ENCODE peak calls at places on chromosomes 3 and 15, in four cellular contexts. C is AG09319, A is fibroblast of lung, G is dorsolateral prefrontal cortex. V is an unnamed sample.
A peak's percentile ranks its signal among the peaks of the same experiment; 100 is the strongest.

GRCh38 chr3:38567498-38567897 is 71.4 kb downstream of the EXOG start:
- DNase-seq in A (no peak), C (no peak), G (peak; percentile 18), V (no peak)

GRCh38 chr3:16675805-16676204 is 70.6 kb upstream of the DAZL start:
- DNase-seq in G (no peak), A (no peak), C (no peak), V (no peak)

GRCh38 chr3:72750405-72750922 is 97.8 kb downstream of the SHQ1 start:
- DNase-seq in A (no peak), G (no peak), C (no peak), V (no peak)

GRCh38 chr3:175732053-175732452 is 872.9 kb downstream of the NAALADL2 start:
- DNase-seq in C (no peak), G (no peak), A (no peak), V (no peak)

GRCh38 chr3:34256021-34256420 is 457.6 kb downstream of the PDCD6IP start:
- DNase-seq in A (no peak), G (no peak), C (no peak), V (no peak)

GRCh38 chr15:52728899-52729298 is 49.7 kb upstream of the ATOSA start:
- DNase-seq in G (no peak), C (peak; percentile 49), A (peak; percentile 70), V (no peak)

GRCh38 chr3:14608298-14608697 is 43.3 kb upstream of the CCDC174 start:
- DNase-seq in G (no peak), C (no peak), A (no peak), V (no peak)

GRCh38 chr15:33045066-33045810 is 149.3 kb downstream of the FMN1 start:
- DNase-seq in A (no peak), G (no peak), C (peak; percentile 88), V (no peak)

DNA sequence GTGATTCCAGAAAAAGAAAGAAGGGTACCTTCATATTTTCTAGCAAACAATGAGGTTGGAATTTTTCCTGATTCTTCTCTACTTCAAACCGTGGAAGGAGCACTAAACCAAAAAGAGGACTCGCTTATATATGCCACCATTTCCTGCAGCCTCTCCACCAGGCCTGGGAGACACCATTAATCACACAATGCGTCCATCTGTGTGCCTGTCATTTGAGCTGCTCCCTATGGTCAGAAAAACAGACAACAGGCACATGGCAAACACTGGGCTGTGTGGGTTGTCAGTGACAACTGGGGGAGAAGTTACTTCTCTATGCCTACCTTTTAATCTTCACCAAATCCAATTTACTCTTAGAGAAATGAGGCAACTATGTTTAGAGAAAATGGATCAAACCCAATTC is 71.9 kb downstream of the NR2F2 start:
- DNase-seq in A (no peak), G (no peak), C (no peak), V (no peak)
- TF ChIP-seq CTCF in A (no peak), G (no peak), C (no peak), V (no peak)

DNA sequence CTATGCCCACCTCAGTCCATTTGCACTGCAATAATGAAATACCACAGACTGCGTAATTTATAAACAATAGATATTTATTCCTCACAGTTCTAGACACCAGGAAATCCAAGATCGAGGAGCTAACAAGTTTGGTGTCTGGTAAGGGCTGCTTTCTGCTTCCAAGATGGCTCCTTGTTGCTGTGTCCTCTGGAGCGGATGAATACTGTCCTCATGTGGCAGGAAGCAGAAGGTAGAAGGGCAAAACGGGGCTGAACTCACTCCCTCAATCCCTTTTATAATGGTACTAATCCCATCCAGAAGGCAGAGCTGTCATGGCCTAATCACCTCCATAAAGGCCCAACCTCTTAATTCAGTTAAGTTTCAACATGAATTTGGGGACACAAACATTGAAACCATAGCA is 75.3 kb downstream of the P2RY1 start:
- DNase-seq in C (no peak), G (no peak), A (no peak), V (no peak)
- TF ChIP-seq CTCF in C (peak; percentile 10), G (no peak), A (no peak), V (no peak)

GRCh38 chr15:43220991-43221403 is at the start of gene EPB42:
- DNase-seq in A (no peak), G (no peak), C (no peak), V (no peak)

GRCh38 chr15:43215961-43216360 is 4.9 kb downstream of the EPB42 start:
- DNase-seq in G (no peak), C (no peak), A (peak; percentile 26), V (no peak)

GRCh38 chr15:43214592-43215295 is 6.1 kb downstream of the EPB42 start:
- DNase-seq in G (no peak), A (no peak), C (no peak), V (no peak)

GRCh38 chr15:43219929-43220886 is 610 bp downstream of the EPB42 start:
- DNase-seq in C (no peak), G (no peak), A (no peak), V (no peak)

GRCh38 chr15:43218908-43219706 is 1.7 kb downstream of the EPB42 start:
- DNase-seq in G (no peak), A (peak; percentile 32), C (no peak), V (no peak)
- TF ChIP-seq CTCF in G (no peak), A (peak; percentile 31), C (no peak), V (no peak)

GRCh38 chr3:52171577-52172261 is 17.5 kb upstream of the POC1A start:
- DNase-seq in A (peak; percentile 50), C (peak; percentile 38), G (no peak), V (no peak)
- TF ChIP-seq CTCF in A (peak; percentile 18), C (peak; percentile 36), G (no peak), V (no peak)

GRCh38 chr3:98617841-98618240 is 24.4 kb upstream of the CPOX start:
- DNase-seq in C (no peak), A (no peak), G (no peak), V (no peak)

GRCh38 chr3:98613616-98614015 is 20.2 kb upstream of the CPOX start:
- DNase-seq in G (no peak), A (peak; percentile 68), C (no peak), V (no peak)

GRCh38 chr3:98612996-98613517 is 19.6 kb upstream of the CPOX start:
- DNase-seq in A (no peak), G (no peak), C (no peak), V (no peak)

GRCh38 chr3:98608029-98608428 is 14.6 kb upstream of the CPOX start:
- DNase-seq in A (no peak), G (no peak), C (no peak), V (no peak)

GRCh38 chr3:98612587-98612986 is 19.2 kb upstream of the CPOX start:
- DNase-seq in C (no peak), G (no peak), A (no peak), V (no peak)
- TF ChIP-seq CTCF in C (no peak), G (no peak), A (no peak), V (no peak)

GRCh38 chr15:55403531-55403930 is 4.6 kb downstream of the CCPG1 start:
- DNase-seq in A (peak; percentile 50), C (peak; percentile 15), G (no peak), V (no peak)
- TF ChIP-seq CTCF in A (no peak), C (no peak), G (no peak), V (no peak)

GRCh38 chr3:65914740-65915366 is 123.9 kb downstream of the MAGI1 start:
- DNase-seq in G (no peak), A (no peak), C (no peak), V (no peak)
- TF ChIP-seq CTCF in G (no peak), A (peak; percentile 11), C (peak; percentile 0), V (no peak)

GRCh38 chr3:192130534-192131132 is 596.7 kb downstream of the FGF12 start:
- DNase-seq in G (peak; percentile 57), C (no peak), A (peak; percentile 52), V (no peak)
- TF ChIP-seq CTCF in G (peak; percentile 83), C (peak; percentile 33), A (peak; percentile 78), V (no peak)

DNA sequence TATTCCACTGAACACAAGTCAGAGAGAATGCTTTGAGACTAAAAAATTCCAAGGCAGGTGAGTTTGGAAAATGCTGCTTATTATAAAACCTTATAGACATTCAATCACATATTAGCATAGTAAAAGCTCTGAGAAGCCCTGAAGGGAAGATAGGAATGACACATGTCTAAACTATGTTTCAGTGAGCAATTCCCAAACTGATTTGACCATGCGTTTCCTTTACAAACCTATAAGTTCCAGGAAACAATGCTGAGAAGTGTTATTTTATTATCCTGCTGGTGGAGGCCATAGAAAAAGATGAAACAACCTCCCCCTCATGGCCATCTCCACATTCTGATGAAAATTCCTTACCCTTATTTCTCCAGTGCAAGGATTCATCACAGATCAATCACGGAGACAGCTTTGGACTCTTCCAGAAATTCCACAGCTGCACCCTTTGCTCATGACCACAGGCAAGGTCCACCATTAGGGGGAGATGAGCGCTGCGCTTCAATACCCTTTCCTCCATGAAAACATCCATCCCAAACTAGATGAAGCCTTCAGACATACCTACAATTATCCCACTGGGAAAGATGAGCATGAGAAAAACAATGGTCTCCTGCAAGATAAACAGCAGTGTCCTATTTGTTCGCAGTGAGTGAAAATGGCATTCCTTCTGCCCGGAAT is 372.2 kb downstream of the MAGI1 start:
- DNase-seq in C (no peak), G (no peak), A (peak; percentile 44), V (no peak)
- TF ChIP-seq CTCF in C (no peak), G (no peak), A (no peak), V (no peak)

V was measured in omental fat pad.